ENCODE peak calls at places on chromosomes 3 and 15, in seven cellular contexts. One of them, this sample, is unnamed.

GRCh38 chr3:116388867-116389385 is 56.4 kb downstream of the LSAMP start:
- DNase-seq in kidney: no peak
- DNase-seq in dorsolateral prefrontal cortex: no peak
- DNase-seq in fibroblast of mammary gland: no peak
- DNase-seq in AG10803: no peak
- DNase-seq in NB4: no peak
- DNase-seq in body of pancreas: no peak
- DNase-seq in this sample: no peak

GRCh38 chr3:195084746-195085145 is 186.2 kb downstream of the XXYLT1 start:
- DNase-seq in body of pancreas: no peak
- DNase-seq in dorsolateral prefrontal cortex: no peak
- DNase-seq in fibroblast of mammary gland: no peak
- DNase-seq in kidney: peak
- DNase-seq in AG10803: no peak
- DNase-seq in NB4: no peak
- DNase-seq in this sample: no peak

GRCh38 chr3:122322095-122323075 is 2.7 kb upstream of the CSTA start:
- DNase-seq in NB4: no peak
- DNase-seq in kidney: no peak
- DNase-seq in AG10803: no peak
- DNase-seq in body of pancreas: no peak
- DNase-seq in dorsolateral prefrontal cortex: no peak
- DNase-seq in fibroblast of mammary gland: no peak
- DNase-seq in this sample: no peak

GRCh38 chr15:57333487-57333886 is 42.8 kb upstream of the CGNL1 start:
- DNase-seq in fibroblast of mammary gland: no peak
- DNase-seq in dorsolateral prefrontal cortex: no peak
- DNase-seq in AG10803: peak
- DNase-seq in body of pancreas: no peak
- DNase-seq in kidney: no peak
- DNase-seq in NB4: no peak
- DNase-seq in this sample: no peak

GRCh38 chr3:155560594-155560993 is 184.3 kb downstream of the PLCH1 start:
- DNase-seq in kidney: no peak
- DNase-seq in fibroblast of mammary gland: peak
- DNase-seq in body of pancreas: no peak
- DNase-seq in AG10803: peak
- DNase-seq in dorsolateral prefrontal cortex: no peak
- DNase-seq in NB4: no peak
- DNase-seq in this sample: no peak

GRCh38 chr3:197458179-197458707 is 97.5 kb downstream of the BDH1 start:
- DNase-seq in fibroblast of mammary gland: peak
- DNase-seq in NB4: peak
- DNase-seq in dorsolateral prefrontal cortex: no peak
- DNase-seq in body of pancreas: peak
- DNase-seq in kidney: no peak
- DNase-seq in AG10803: no peak
- DNase-seq in this sample: no peak

GRCh38 chr15:64905941-64906340 is 5.8 kb upstream of the ANKDD1A start:
- DNase-seq in AG10803: no peak
- DNase-seq in fibroblast of mammary gland: no peak
- DNase-seq in kidney: peak
- DNase-seq in dorsolateral prefrontal cortex: no peak
- DNase-seq in body of pancreas: no peak
- DNase-seq in NB4: no peak
- DNase-seq in this sample: no peak

GRCh38 chr3:74564560-74564959 is 49.9 kb downstream of the CNTN3 start:
- DNase-seq in fibroblast of mammary gland: peak
- DNase-seq in kidney: no peak
- DNase-seq in dorsolateral prefrontal cortex: no peak
- DNase-seq in NB4: no peak
- DNase-seq in body of pancreas: no peak
- DNase-seq in AG10803: peak
- DNase-seq in this sample: no peak

GRCh38 chr15:89463113-89463512 is 33.3 kb downstream of the RHCG start:
- DNase-seq in dorsolateral prefrontal cortex: no peak
- DNase-seq in NB4: no peak
- DNase-seq in AG10803: no peak
- DNase-seq in kidney: peak
- DNase-seq in fibroblast of mammary gland: no peak
- DNase-seq in body of pancreas: peak
- DNase-seq in this sample: no peak

GRCh38 chr15:41416162-41416741 is 643 bp upstream of the RTF1 start:
- DNase-seq in body of pancreas: no peak
- DNase-seq in dorsolateral prefrontal cortex: no peak
- DNase-seq in fibroblast of mammary gland: no peak
- DNase-seq in NB4: no peak
- DNase-seq in kidney: no peak
- DNase-seq in AG10803: no peak
- DNase-seq in this sample: no peak

GRCh38 chr3:190225186-190225692 is 97.0 kb downstream of the CLDN1 start:
- DNase-seq in body of pancreas: peak
- DNase-seq in dorsolateral prefrontal cortex: no peak
- DNase-seq in AG10803: peak
- DNase-seq in fibroblast of mammary gland: peak
- DNase-seq in NB4: peak
- DNase-seq in kidney: no peak
- DNase-seq in this sample: no peak

GRCh38 chr15:48297668-48298067 is 33.6 kb upstream of the DUT start:
- DNase-seq in AG10803: no peak
- DNase-seq in dorsolateral prefrontal cortex: no peak
- DNase-seq in kidney: no peak
- DNase-seq in fibroblast of mammary gland: no peak
- DNase-seq in body of pancreas: no peak
- DNase-seq in NB4: no peak
- DNase-seq in this sample: no peak

GRCh38 chr3:149023951-149024350 is 32.6 kb downstream of the GYG1 start:
- DNase-seq in kidney: no peak
- DNase-seq in dorsolateral prefrontal cortex: no peak
- DNase-seq in fibroblast of mammary gland: peak
- DNase-seq in AG10803: no peak
- DNase-seq in NB4: no peak
- DNase-seq in body of pancreas: no peak
- DNase-seq in this sample: no peak

GRCh38 chr15:90184119-90184785 is 16.9 kb upstream of the SEMA4B start:
- DNase-seq in AG10803: peak
- DNase-seq in NB4: no peak
- DNase-seq in fibroblast of mammary gland: peak
- DNase-seq in dorsolateral prefrontal cortex: peak
- DNase-seq in kidney: peak
- DNase-seq in body of pancreas: peak
- DNase-seq in this sample: no peak

GRCh38 chr15:97929456-97930229 is 30.9 kb upstream of the ARRDC4 start:
- DNase-seq in AG10803: peak
- DNase-seq in kidney: no peak
- DNase-seq in dorsolateral prefrontal cortex: no peak
- DNase-seq in fibroblast of mammary gland: peak
- DNase-seq in body of pancreas: no peak
- DNase-seq in NB4: no peak
- DNase-seq in this sample: no peak

GRCh38 chr3:72158639-72159005 is 373.7 kb upstream of the PROK2 start:
- DNase-seq in dorsolateral prefrontal cortex: no peak
- DNase-seq in AG10803: no peak
- DNase-seq in NB4: no peak
- DNase-seq in kidney: peak
- DNase-seq in fibroblast of mammary gland: no peak
- DNase-seq in body of pancreas: no peak
- DNase-seq in this sample: no peak

GRCh38 chr15:99407716-99408115 is 156.4 kb downstream of the LRRC28 start:
- DNase-seq in fibroblast of mammary gland: no peak
- DNase-seq in NB4: no peak
- DNase-seq in AG10803: no peak
- DNase-seq in dorsolateral prefrontal cortex: no peak
- DNase-seq in body of pancreas: no peak
- DNase-seq in kidney: no peak
- DNase-seq in this sample: no peak

GRCh38 chr15:51793521-51793920 is 35.9 kb upstream of the TMOD3 start:
- DNase-seq in kidney: no peak
- DNase-seq in NB4: no peak
- DNase-seq in dorsolateral prefrontal cortex: peak
- DNase-seq in AG10803: no peak
- DNase-seq in body of pancreas: peak
- DNase-seq in fibroblast of mammary gland: no peak
- DNase-seq in this sample: no peak

GRCh38 chr3:168952551-168952950 is 711.0 kb downstream of the MECOM start:
- DNase-seq in body of pancreas: no peak
- DNase-seq in fibroblast of mammary gland: peak
- DNase-seq in dorsolateral prefrontal cortex: no peak
- DNase-seq in kidney: no peak
- DNase-seq in AG10803: peak
- DNase-seq in NB4: peak
- DNase-seq in this sample: no peak

GRCh38 chr3:142318331-142318730 is 92.9 kb upstream of the GK5 start:
- DNase-seq in dorsolateral prefrontal cortex: no peak
- DNase-seq in fibroblast of mammary gland: no peak
- DNase-seq in AG10803: peak
- DNase-seq in body of pancreas: no peak
- DNase-seq in NB4: no peak
- DNase-seq in kidney: no peak
- DNase-seq in this sample: peak

GRCh38 chr15:96553006-96553405 is 222.5 kb downstream of the NR2F2 start:
- DNase-seq in kidney: no peak
- DNase-seq in fibroblast of mammary gland: peak
- DNase-seq in body of pancreas: no peak
- DNase-seq in NB4: no peak
- DNase-seq in dorsolateral prefrontal cortex: no peak
- DNase-seq in AG10803: peak
- DNase-seq in this sample: no peak

DNA sequence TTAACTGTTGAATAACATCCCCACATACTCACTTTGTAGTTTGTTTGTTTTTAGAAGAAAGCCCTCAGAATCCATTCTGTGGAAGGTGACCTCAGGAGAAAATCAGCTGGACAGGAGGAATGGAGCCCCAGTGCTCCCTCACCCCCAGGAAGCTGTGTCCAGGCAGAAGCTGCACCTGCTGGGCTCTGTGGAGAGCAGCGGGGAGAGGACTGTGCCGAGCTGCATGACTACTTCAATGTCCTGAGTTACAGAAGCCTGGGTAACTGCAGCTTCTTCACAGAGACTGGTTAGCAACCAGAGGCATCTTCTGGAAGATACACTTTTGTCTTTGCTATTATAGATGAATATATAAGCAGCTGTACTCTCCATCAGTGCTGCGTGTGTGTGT is 14.0 kb downstream of the TIGIT start:
- DNase-seq in AG10803: no peak
- DNase-seq in fibroblast of mammary gland: no peak
- DNase-seq in dorsolateral prefrontal cortex: no peak
- DNase-seq in NB4: no peak
- DNase-seq in body of pancreas: no peak
- DNase-seq in kidney: no peak
- DNase-seq in this sample: no peak
- H3K4me3 ChIP-seq in AG10803: no peak
- H3K4me3 ChIP-seq in fibroblast of mammary gland: no peak
- H3K4me3 ChIP-seq in dorsolateral prefrontal cortex: no peak
- H3K4me3 ChIP-seq in NB4: no peak
- H3K4me3 ChIP-seq in body of pancreas: no peak
- H3K4me3 ChIP-seq in kidney: no peak
- H3K4me3 ChIP-seq in this sample: no peak

GRCh38 chr3:171565671-171566070 is 105.5 kb upstream of the TNIK start:
- DNase-seq in AG10803: peak
- DNase-seq in kidney: no peak
- DNase-seq in NB4: peak
- DNase-seq in body of pancreas: no peak
- DNase-seq in dorsolateral prefrontal cortex: no peak
- DNase-seq in fibroblast of mammary gland: peak
- DNase-seq in this sample: peak

GRCh38 chr3:171565133-171565532 is 104.9 kb upstream of the TNIK start:
- DNase-seq in NB4: no peak
- DNase-seq in body of pancreas: no peak
- DNase-seq in kidney: no peak
- DNase-seq in fibroblast of mammary gland: no peak
- DNase-seq in dorsolateral prefrontal cortex: no peak
- DNase-seq in AG10803: no peak
- DNase-seq in this sample: no peak

GRCh38 chr3:171564723-171565122 is 104.5 kb upstream of the TNIK start:
- DNase-seq in NB4: peak
- DNase-seq in dorsolateral prefrontal cortex: no peak
- DNase-seq in body of pancreas: no peak
- DNase-seq in fibroblast of mammary gland: no peak
- DNase-seq in kidney: no peak
- DNase-seq in AG10803: no peak
- DNase-seq in this sample: no peak

GRCh38 chr3:171561601-171562323 is 101.6 kb upstream of the TNIK start:
- DNase-seq in fibroblast of mammary gland: no peak
- DNase-seq in dorsolateral prefrontal cortex: no peak
- DNase-seq in AG10803: no peak
- DNase-seq in kidney: no peak
- DNase-seq in NB4: no peak
- DNase-seq in body of pancreas: no peak
- DNase-seq in this sample: no peak

GRCh38 chr3:171563298-171563697 is 103.1 kb upstream of the TNIK start:
- DNase-seq in dorsolateral prefrontal cortex: no peak
- DNase-seq in body of pancreas: no peak
- DNase-seq in AG10803: no peak
- DNase-seq in fibroblast of mammary gland: no peak
- DNase-seq in kidney: no peak
- DNase-seq in NB4: no peak
- DNase-seq in this sample: no peak
- TF ChIP-seq CTCF in dorsolateral prefrontal cortex: no peak
- TF ChIP-seq CTCF in body of pancreas: no peak
- TF ChIP-seq CTCF in AG10803: no peak
- TF ChIP-seq CTCF in fibroblast of mammary gland: no peak
- TF ChIP-seq CTCF in kidney: no peak
- TF ChIP-seq CTCF in NB4: no peak
- TF ChIP-seq CTCF in this sample: no peak

GRCh38 chr3:176106380-176106779 is 1090.9 kb downstream of the TBL1XR1 start:
- DNase-seq in dorsolateral prefrontal cortex: no peak
- DNase-seq in AG10803: no peak
- DNase-seq in fibroblast of mammary gland: no peak
- DNase-seq in NB4: no peak
- DNase-seq in kidney: no peak
- DNase-seq in body of pancreas: no peak
- DNase-seq in this sample: no peak
- H3K4me3 ChIP-seq in dorsolateral prefrontal cortex: no peak
- H3K4me3 ChIP-seq in AG10803: no peak
- H3K4me3 ChIP-seq in fibroblast of mammary gland: no peak
- H3K4me3 ChIP-seq in NB4: no peak
- H3K4me3 ChIP-seq in kidney: no peak
- H3K4me3 ChIP-seq in body of pancreas: no peak
- H3K4me3 ChIP-seq in this sample: no peak

GRCh38 chr3:123447416-123447748 is 1.5 kb downstream of the ADCY5 start:
- DNase-seq in dorsolateral prefrontal cortex: no peak
- DNase-seq in kidney: no peak
- DNase-seq in AG10803: no peak
- DNase-seq in body of pancreas: peak
- DNase-seq in fibroblast of mammary gland: no peak
- DNase-seq in NB4: no peak
- DNase-seq in this sample: no peak

GRCh38 chr3:123449092-123449985 is 449 bp upstream of the ADCY5 start:
- DNase-seq in body of pancreas: peak
- DNase-seq in NB4: no peak
- DNase-seq in AG10803: peak
- DNase-seq in kidney: no peak
- DNase-seq in dorsolateral prefrontal cortex: no peak
- DNase-seq in fibroblast of mammary gland: peak
- DNase-seq in this sample: no peak

GRCh38 chr3:123446610-123447109 is 2.2 kb downstream of the ADCY5 start:
- DNase-seq in kidney: no peak
- DNase-seq in AG10803: no peak
- DNase-seq in dorsolateral prefrontal cortex: no peak
- DNase-seq in NB4: no peak
- DNase-seq in fibroblast of mammary gland: no peak
- DNase-seq in body of pancreas: no peak
- DNase-seq in this sample: no peak

GRCh38 chr3:123448503-123449091 is at the start of gene ADCY5:
- DNase-seq in AG10803: no peak
- DNase-seq in kidney: peak
- DNase-seq in NB4: no peak
- DNase-seq in dorsolateral prefrontal cortex: no peak
- DNase-seq in fibroblast of mammary gland: no peak
- DNase-seq in body of pancreas: peak
- DNase-seq in this sample: no peak

GRCh38 chr3:123447749-123448502 is 964 bp downstream of the ADCY5 start:
- DNase-seq in body of pancreas: no peak
- DNase-seq in kidney: no peak
- DNase-seq in NB4: no peak
- DNase-seq in dorsolateral prefrontal cortex: no peak
- DNase-seq in AG10803: no peak
- DNase-seq in fibroblast of mammary gland: no peak
- DNase-seq in this sample: no peak
- TF ChIP-seq CTCF in body of pancreas: peak
- TF ChIP-seq CTCF in kidney: peak
- TF ChIP-seq CTCF in NB4: no peak
- TF ChIP-seq CTCF in dorsolateral prefrontal cortex: no peak
- TF ChIP-seq CTCF in AG10803: no peak
- TF ChIP-seq CTCF in fibroblast of mammary gland: no peak
- TF ChIP-seq CTCF in this sample: peak